ENCODE peak calls at places on chromosome 14, in eight cellular contexts. Z is kidney; Q is heart left ventricle; S is CD4-positive, CD25-positive, alpha-beta regulatory T cell; L is lower leg skin; J is Peyer's patch; R is hepatocyte; B is mucosa of descending colon. N is an unnamed sample.

GRCh38 chr14:103556976-103557758 is 5.3 kb downstream of the BAG5 start:
- DNase-seq in Z (peak; percentile 27), Q (no peak), S (no peak), L (no peak), J (no peak), R (no peak), B (no peak), N (no peak)

GRCh38 chr14:93496856-93497255 is 66.1 kb downstream of the UNC79 start:
- DNase-seq in Z (no peak), Q (no peak), S (no peak), L (no peak), J (no peak), R (no peak), B (no peak), N (no peak)

GRCh38 chr14:86858591-86858990 is 1134.4 kb downstream of the GALC start:
- DNase-seq in Z (no peak), Q (no peak), S (no peak), L (no peak), J (no peak), R (no peak), B (no peak), N (no peak)

GRCh38 chr14:58150243-58150805 is 1.7 kb downstream of the ARMH4 start:
- DNase-seq in Z (no peak), Q (no peak), S (no peak), L (no peak), J (no peak), R (no peak), B (no peak), N (no peak)

GRCh38 chr14:50347521-50347920 is 35.4 kb downstream of the DMAC2L start:
- DNase-seq in Z (no peak), Q (no peak), S (no peak), L (no peak), J (no peak), R (peak; percentile 52), B (no peak), N (no peak)

GRCh38 chr14:68781161-68782021 is 11.5 kb downstream of the ZFP36L1 start:
- DNase-seq in Z (no peak), Q (no peak), S (peak; percentile 95), L (peak; percentile 87), J (peak; percentile 58), R (peak; percentile 48), B (peak; percentile 77), N (no peak)

GRCh38 chr14:57845802-57846531 is 19.9 kb downstream of the SLC35F4 start:
- DNase-seq in Z (no peak), Q (no peak), S (no peak), L (no peak), J (no peak), R (no peak), B (no peak), N (no peak)

GRCh38 chr14:84458881-84459280 is 1071.1 kb upstream of the FLRT2 start:
- DNase-seq in Z (no peak), Q (no peak), S (no peak), L (no peak), J (no peak), R (no peak), B (no peak), N (no peak)

GRCh38 chr14:32457213-32457920 is 128.3 kb downstream of the AKAP6 start:
- DNase-seq in Z (no peak), Q (peak; percentile 72), S (no peak), L (no peak), J (no peak), R (peak; percentile 69), B (no peak), N (no peak)

GRCh38 chr14:72699852-72700257 is 194.0 kb downstream of the DPF3 start:
- DNase-seq in Z (no peak), Q (no peak), S (no peak), L (no peak), J (no peak), R (no peak), B (no peak), N (peak; percentile 81)

GRCh38 chr14:68631058-68631690 is 161.7 kb downstream of the ZFP36L1 start:
- DNase-seq in Z (no peak), Q (no peak), S (no peak), L (peak; percentile 25), J (no peak), R (no peak), B (no peak), N (no peak)

GRCh38 chr14:93759781-93760307 is 28.4 kb downstream of the PRIMA1 start:
- DNase-seq in Z (no peak), Q (peak; percentile 58), S (no peak), L (no peak), J (peak; percentile 17), R (no peak), B (peak; percentile 38), N (no peak)

GRCh38 chr14:90213099-90213748 is 43.1 kb upstream of the PSMC1 start:
- DNase-seq in Z (no peak), Q (no peak), S (no peak), L (peak; percentile 60), J (no peak), R (no peak), B (no peak), N (no peak)

DNA sequence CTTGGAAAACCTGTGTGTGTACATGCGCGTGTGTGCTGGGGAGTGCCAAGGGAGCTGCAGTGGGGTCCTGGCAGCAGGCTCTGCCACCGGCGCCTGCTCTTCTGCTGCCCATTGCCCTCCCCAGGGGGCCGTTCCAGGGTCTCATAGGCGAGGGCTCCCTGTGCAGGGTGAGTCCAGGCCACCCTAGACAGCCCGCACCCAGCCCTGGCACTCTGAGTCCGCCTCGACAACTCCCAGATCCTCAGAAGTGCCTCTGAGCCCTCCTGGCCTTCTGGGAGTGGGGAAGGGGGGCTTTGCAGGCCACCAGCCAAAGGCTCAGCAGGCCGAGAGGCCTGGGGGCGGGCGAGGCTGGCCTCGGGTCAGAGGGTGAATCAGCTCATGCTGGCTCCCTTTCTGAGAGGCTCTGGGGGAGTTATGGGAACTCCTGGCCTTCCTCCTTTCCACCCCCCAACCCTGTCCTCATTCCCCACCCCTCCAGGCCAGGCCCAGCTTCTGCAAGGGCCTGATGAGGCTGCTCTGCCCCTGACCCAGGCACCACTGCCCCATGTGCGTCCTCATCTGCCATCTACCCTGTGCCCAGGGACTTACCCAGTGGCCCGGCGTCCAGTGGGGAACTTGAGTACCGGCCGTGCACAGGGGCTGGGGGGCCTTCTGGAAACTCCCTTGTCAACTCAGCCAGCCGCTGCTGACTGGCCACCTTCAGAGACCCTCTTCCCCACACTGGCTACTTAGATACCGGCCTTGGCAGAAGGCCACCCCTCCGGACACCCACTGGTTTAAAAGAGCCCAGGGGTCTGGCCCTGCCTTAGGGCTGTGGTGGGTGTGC is 2.1 kb upstream of the TEDC1 start:
- DNase-seq in Z (no peak), Q (no peak), S (no peak), L (peak; percentile 88), J (no peak), R (no peak), B (peak; percentile 58), N (no peak)
- H3K4me3 ChIP-seq in Z (peak overlapping the region; percentile 55), Q (peak overlapping the region; percentile 7), S (peak overlapping the region; percentile 55), L (no peak overlapping the region), J (no peak overlapping the region), R (no peak overlapping the region), B (no peak overlapping the region), N (no peak overlapping the region)

GRCh38 chr14:99244960-99245340 is 27.0 kb downstream of the BCL11B start:
- DNase-seq in Z (no peak), Q (no peak), S (peak; percentile 41), L (no peak), J (no peak), R (no peak), B (no peak), N (no peak)

GRCh38 chr14:99246536-99247083 is 25.4 kb downstream of the BCL11B start:
- DNase-seq in Z (no peak), Q (no peak), S (peak; percentile 80), L (no peak), J (peak; percentile 38), R (no peak), B (peak; percentile 33), N (no peak)

GRCh38 chr14:99242816-99243795 is 28.9 kb downstream of the BCL11B start:
- DNase-seq in Z (no peak), Q (no peak), S (peak; percentile 76), L (no peak), J (no peak), R (no peak), B (peak; percentile 19), N (no peak)

GRCh38 chr14:99245541-99246511 is 26.2 kb downstream of the BCL11B start:
- DNase-seq in Z (no peak), Q (no peak), S (peak; percentile 42), L (no peak), J (no peak), R (peak; percentile 59), B (peak; percentile 27), N (no peak)

DNA sequence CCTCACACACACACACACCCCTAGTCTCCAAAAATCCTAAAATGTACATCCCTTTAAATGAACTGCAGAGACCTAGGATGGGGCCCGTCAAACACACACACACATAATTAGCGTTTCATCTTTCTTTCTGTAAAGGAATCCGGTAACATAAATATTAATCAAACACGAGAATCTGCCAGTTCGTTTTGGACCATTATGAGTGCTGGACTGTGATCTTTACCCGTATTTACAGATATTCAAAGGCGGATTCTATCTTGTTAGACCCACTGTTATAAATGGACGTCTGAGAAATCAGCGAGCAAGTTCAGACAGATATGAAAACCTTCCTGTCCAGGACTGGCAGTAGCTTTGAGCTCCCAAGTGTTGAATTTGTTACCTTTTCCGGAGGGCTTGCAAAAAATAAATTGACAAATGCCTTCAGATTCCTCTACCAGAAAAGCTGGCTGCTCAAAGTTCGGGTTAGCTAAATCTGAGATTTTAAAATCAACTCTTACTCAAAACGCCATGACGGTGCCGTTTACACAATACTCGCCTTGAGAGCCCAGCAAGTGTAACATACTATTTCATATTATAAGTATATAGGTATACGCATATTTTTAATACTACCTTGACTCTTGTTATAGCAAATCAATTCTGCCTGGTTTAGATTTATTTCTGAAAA is 27.6 kb downstream of the BCL11B start:
- DNase-seq in Z (no peak), Q (no peak), S (peak; percentile 63), L (no peak), J (no peak), R (no peak), B (no peak), N (no peak)
- H3K4me3 ChIP-seq in Z (no peak overlapping the region), Q (no peak overlapping the region), S (peak overlapping the region; percentile 92), L (no peak overlapping the region), J (no peak overlapping the region), R (no peak overlapping the region), B (no peak overlapping the region), N (no peak overlapping the region)

GRCh38 chr14:100365741-100366140 is 42.6 kb downstream of the SLC25A47 start:
- DNase-seq in Z (no peak), Q (no peak), S (no peak), L (no peak), J (no peak), R (no peak), B (no peak), N (no peak)
- H3K4me3 ChIP-seq in Z (no peak overlapping the region), Q (no peak overlapping the region), S (no peak overlapping the region), L (no peak overlapping the region), J (no peak overlapping the region), R (no peak overlapping the region), B (no peak overlapping the region), N (no peak overlapping the region)

GRCh38 chr14:63459738-63460137 is 83.4 kb downstream of the PPP2R5E start:
- DNase-seq in Z (no peak), Q (no peak), S (no peak), L (no peak), J (no peak), R (no peak), B (no peak), N (no peak)
- H3K4me3 ChIP-seq in Z (no peak overlapping the region), Q (no peak overlapping the region), S (no peak overlapping the region), L (no peak overlapping the region), J (no peak overlapping the region), R (no peak overlapping the region), B (no peak overlapping the region), N (no peak overlapping the region)

GRCh38 chr14:105526781-105527380 is 498 bp downstream of the TMEM121 start:
- DNase-seq in Z (peak; percentile 81), Q (no peak), S (no peak), L (peak; percentile 85), J (no peak), R (peak; percentile 9), B (no peak), N (peak; percentile 28)
- H3K4me3 ChIP-seq in Z (peak overlapping the region; percentile 46), Q (peak overlapping the region; percentile 53), S (no peak overlapping the region), L (peak overlapping the region; percentile 24), J (peak overlapping the region; percentile 21), R (no peak overlapping the region), B (no peak overlapping the region), N (peak overlapping the region; percentile 45)

N was measured in foreskin fibroblast.